ENCODE peak calls at places on chromosome 10, in four cellular contexts. Q, K, V and U are unnamed samples.

GRCh38 chr10:132904814-132905649 is 37.3 kb downstream of the CFAP46 start:
- DNase-seq in K (peak), V (no peak), Q (no peak), U (no peak)

GRCh38 chr10:129483427-129484010 is 16.5 kb downstream of the MGMT start:
- DNase-seq in Q (peak), K (no peak), V (no peak), U (no peak)

GRCh38 chr10:96450514-96451207 is 63.1 kb downstream of the TLL2 start:
- DNase-seq in Q (no peak), K (no peak), V (no peak), U (peak)

GRCh38 chr10:122207596-122207995 is 63.5 kb upstream of the BTBD16 start:
- DNase-seq in V (no peak), Q (no peak), K (no peak), U (no peak)

GRCh38 chr10:45408421-45409319 is 34.7 kb downstream of the ALOX5 start:
- DNase-seq in V (no peak), K (no peak), Q (no peak), U (no peak)

GRCh38 chr10:33337335-33337854 is 2.9 kb upstream of the NRP1 start:
- DNase-seq in K (no peak), Q (peak), V (no peak), U (no peak)

GRCh38 chr10:75111367-75111905 is at the start of gene SAMD8:
- DNase-seq in Q (peak), V (peak), K (peak), U (peak)

GRCh38 chr10:7192041-7192440 is 218.8 kb downstream of the SFMBT2 start:
- DNase-seq in K (no peak), V (no peak), Q (no peak), U (no peak)

GRCh38 chr10:114064151-114065045 is 20.7 kb downstream of the ADRB1 start:
- DNase-seq in K (no peak), Q (no peak), V (no peak), U (no peak)

GRCh38 chr10:110636572-110636931 is 7.6 kb upstream of the RBM20 start:
- DNase-seq in Q (no peak), V (no peak), K (no peak), U (no peak)

GRCh38 chr10:102869290-102870198 is at the start of gene AS3MT:
- DNase-seq in V (no peak), K (peak), Q (peak), U (no peak)

GRCh38 chr10:3946234-3947229 is 161.5 kb upstream of the KLF6 start:
- DNase-seq in V (no peak), Q (no peak), K (no peak), U (no peak)

GRCh38 chr10:96832721-96833219 is 672 bp downstream of the LCOR start:
- DNase-seq in Q (peak), K (peak), V (peak), U (peak)

GRCh38 chr10:47046321-47047126 is 135.3 kb downstream of the PTPN20 start:
- DNase-seq in V (no peak), K (no peak), Q (no peak), U (no peak)

GRCh38 chr10:15370741-15371701 is at the start of gene FAM171A1:
- DNase-seq in V (peak), Q (peak), K (no peak), U (peak)

GRCh38 chr10:83373659-83374058 is 765.6 kb upstream of the GHITM start:
- DNase-seq in V (no peak), K (no peak), Q (peak), U (peak)

GRCh38 chr10:88793747-88794299 is 8.7 kb upstream of the LIPM start:
- DNase-seq in V (no peak), Q (no peak), K (no peak), U (no peak)

GRCh38 chr10:30751678-30752331 is 122.3 kb upstream of the LYZL2 start:
- DNase-seq in Q (peak), K (no peak), V (peak), U (peak)

GRCh38 chr10:127391875-127392274 is 157.2 kb upstream of the NPS start:
- DNase-seq in Q (no peak), V (no peak), K (no peak), U (no peak)

GRCh38 chr10:7789390-7789789 is 1.4 kb downstream of the ATP5F1C start:
- DNase-seq in V (peak), Q (no peak), K (peak), U (no peak)

GRCh38 chr10:99612167-99612831 is 7.9 kb downstream of the SLC25A28 start:
- DNase-seq in V (peak), K (peak), Q (peak), U (no peak)

GRCh38 chr10:133162178-133162909 is 2.3 kb downstream of the KNDC1 start:
- DNase-seq in V (no peak), K (peak), Q (no peak), U (no peak)

GRCh38 chr10:99432881-99433280 is 2.5 kb upstream of the GOT1 start:
- DNase-seq in V (no peak), Q (no peak), K (no peak), U (no peak)

GRCh38 chr10:17200035-17200884 is 1.2 kb downstream of the TRDMT1 start:
- DNase-seq in K (no peak), V (no peak), Q (no peak), U (no peak)

GRCh38 chr10:79407811-79408795 is 37.3 kb downstream of the ZCCHC24 start:
- DNase-seq in V (no peak), K (no peak), Q (no peak), U (no peak)

GRCh38 chr10:68288680-68289079 is 43.2 kb upstream of the HNRNPH3 start:
- DNase-seq in Q (no peak), V (no peak), K (no peak), U (no peak)
- TF ChIP-seq PHF8 in Q (no peak), V (no peak), K (no peak), U (no peak)

GRCh38 chr10:92569071-92569470 is 4.8 kb downstream of the IDE start:
- DNase-seq in Q (no peak), K (no peak), V (no peak), U (no peak)
- TF ChIP-seq PHF8 in Q (no peak), K (no peak), V (no peak), U (no peak)

GRCh38 chr10:70596860-70597809 is 5.4 kb downstream of the PRF1 start:
- DNase-seq in K (peak), V (peak), Q (no peak), U (peak)
- TF ChIP-seq PHF8 in K (no peak), V (no peak), Q (no peak), U (no peak)

GRCh38 chr10:78194050-78194449 is 160.4 kb downstream of the RPS24 start:
- DNase-seq in K (no peak), V (no peak), Q (no peak), U (no peak)

GRCh38 chr10:78193189-78193588 is 159.5 kb downstream of the RPS24 start:
- DNase-seq in K (no peak), Q (no peak), V (no peak), U (no peak)

GRCh38 chr10:78196964-78197363 is 163.3 kb downstream of the RPS24 start:
- DNase-seq in Q (peak), K (no peak), V (no peak), U (no peak)

GRCh38 chr10:78197628-78198272 is 164.1 kb downstream of the RPS24 start:
- DNase-seq in K (no peak), Q (no peak), V (no peak), U (no peak)

DNA sequence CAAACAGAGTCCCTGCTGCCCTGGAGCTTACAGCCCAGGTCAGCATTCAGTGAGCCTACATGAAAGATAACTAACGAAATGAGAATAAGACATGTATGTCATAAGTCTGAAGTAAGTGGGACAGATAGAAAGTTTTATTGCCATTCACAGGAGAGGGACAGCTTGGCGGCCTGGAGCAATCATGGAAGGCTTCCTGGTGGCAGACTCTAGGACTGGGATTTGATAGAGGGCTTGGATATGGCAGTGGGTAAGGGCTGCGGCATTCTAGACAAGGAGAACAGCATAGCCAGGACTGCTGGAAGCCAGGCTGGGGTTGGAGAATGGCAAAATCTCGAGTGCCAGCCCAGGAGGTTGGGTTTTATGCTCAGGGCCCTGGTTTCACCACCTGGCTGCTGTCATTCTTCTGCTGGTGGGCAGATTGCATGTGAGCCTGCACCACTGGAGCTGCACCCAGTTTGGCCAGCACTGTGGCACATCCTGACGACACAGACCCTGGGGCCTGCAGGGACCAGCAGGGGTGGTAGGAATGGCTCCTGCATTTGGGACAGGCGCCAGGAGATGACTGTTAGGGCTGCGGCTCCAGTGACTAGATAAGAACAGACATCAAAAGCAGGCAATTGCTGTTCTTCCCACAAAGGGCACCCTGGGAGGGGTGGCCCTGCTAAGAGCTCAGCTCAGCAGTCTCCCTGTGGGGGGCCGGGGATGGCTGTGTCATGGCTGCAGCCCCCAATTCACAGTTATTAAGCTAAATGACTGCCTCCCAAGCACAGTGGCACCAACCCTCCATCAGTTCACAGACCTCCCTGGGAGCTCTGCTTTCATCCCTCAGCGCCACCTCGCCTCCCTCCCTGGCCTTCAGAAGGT is 161.1 kb downstream of the RPS24 start:
- DNase-seq in K (no peak), Q (no peak), V (no peak), U (no peak)
- TF ChIP-seq PHF8 in K (no peak), Q (no peak), V (no peak), U (no peak)

GRCh38 chr10:131728829-131729228 is 172.0 kb upstream of the PPP2R2D start:
- DNase-seq in Q (no peak), K (no peak), V (no peak), U (no peak)
- TF ChIP-seq PHF8 in Q (no peak), K (no peak), V (no peak), U (no peak)

GRCh38 chr10:101389986-101390531 is 36.1 kb downstream of the BTRC start:
- DNase-seq in V (no peak), Q (no peak), K (no peak), U (no peak)

GRCh38 chr10:101386659-101387259 is 32.8 kb downstream of the BTRC start:
- DNase-seq in Q (no peak), V (no peak), K (no peak), U (no peak)

GRCh38 chr10:101388671-101389276 is 34.8 kb downstream of the BTRC start:
- DNase-seq in Q (peak), K (no peak), V (no peak), U (no peak)

GRCh38 chr10:101380353-101381017 is 26.5 kb downstream of the BTRC start:
- DNase-seq in K (no peak), Q (no peak), V (no peak), U (no peak)

GRCh38 chr10:101385866-101386658 is 32.1 kb downstream of the BTRC start:
- DNase-seq in K (no peak), V (no peak), Q (no peak), U (no peak)
- TF ChIP-seq PHF8 in K (no peak), V (no peak), Q (no peak), U (no peak)

DNA sequence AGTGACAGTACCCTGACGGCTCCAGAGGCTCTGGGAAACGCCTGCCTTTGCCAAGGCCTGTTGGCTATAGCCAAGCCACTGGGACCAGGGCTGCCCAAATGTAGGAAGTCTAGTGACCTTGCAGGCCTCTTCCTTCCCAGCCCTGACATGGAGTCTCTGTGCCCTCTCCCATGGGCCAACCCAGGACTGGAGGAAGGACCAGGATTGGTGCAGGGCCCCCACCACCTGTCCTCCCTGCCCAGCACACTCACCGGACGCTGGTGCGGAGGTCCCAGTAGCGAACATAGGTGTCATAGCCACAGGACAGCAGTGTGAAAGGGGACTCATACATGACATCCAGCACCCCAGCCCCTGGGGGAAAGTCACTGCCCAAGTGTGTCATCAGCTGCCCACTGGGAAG is 24.0 kb downstream of the DPCD start:
- DNase-seq in K (no peak), V (no peak), Q (no peak), U (no peak)
- TF ChIP-seq PHF8 in K (no peak), V (no peak), Q (no peak), U (no peak)

GRCh38 chr10:100864981-100865380 is 47.8 kb upstream of the SLF2 start:
- DNase-seq in Q (no peak), V (no peak), K (no peak), U (no peak)
- TF ChIP-seq PHF8 in Q (no peak), V (no peak), K (no peak), U (no peak)

GRCh38 chr10:64576497-64576896 is 1055.3 kb downstream of the REEP3 start:
- DNase-seq in Q (no peak), V (no peak), K (no peak), U (no peak)

GRCh38 chr10:64573625-64574325 is 1052.6 kb downstream of the REEP3 start:
- DNase-seq in K (peak), V (no peak), Q (no peak), U (no peak)

GRCh38 chr10:64574371-64574770 is 1053.2 kb downstream of the REEP3 start:
- DNase-seq in Q (no peak), V (no peak), K (no peak), U (no peak)

DNA sequence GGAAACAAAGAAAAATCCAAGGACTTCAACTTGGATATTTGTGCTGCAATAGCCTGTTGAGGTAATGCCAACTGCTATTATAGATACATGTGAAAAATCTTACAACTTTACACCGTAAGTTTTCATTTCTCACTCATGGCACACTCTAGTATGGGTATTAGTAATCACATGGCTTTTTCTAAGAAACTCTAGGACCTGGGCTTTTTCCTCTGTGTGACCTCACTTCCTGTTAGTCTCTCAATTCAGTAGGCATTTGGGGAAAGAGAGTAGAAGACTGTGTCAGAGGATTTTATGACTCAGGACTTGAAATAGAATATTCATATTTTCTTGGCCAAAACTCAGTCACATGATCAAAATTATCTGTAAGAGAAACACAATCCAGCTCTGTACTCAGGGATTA is 1049.9 kb downstream of the REEP3 start:
- DNase-seq in Q (no peak), V (no peak), K (no peak), U (no peak)
- TF ChIP-seq PHF8 in Q (no peak), V (no peak), K (no peak), U (no peak)

GRCh38 chr10:125023269-125023668 is 81.3 kb downstream of the ZRANB1 start:
- DNase-seq in V (no peak), Q (no peak), K (peak), U (no peak)
- TF ChIP-seq PHF8 in V (no peak), Q (no peak), K (no peak), U (no peak)